ENCODE peak calls at places on chromosomes 4 and X, in six cellular contexts. One of them, this sample, is unnamed.
A peak's percentile ranks its signal among the peaks of the same experiment; 100 is the strongest.

GRCh38 chrX:47644557-47645091 is 5.7 kb downstream of the ELK1 start:
- DNase-seq in uterus: no peak
- DNase-seq in sigmoid colon: no peak
- DNase-seq in adrenal gland: no peak
- DNase-seq in esophagus muscularis mucosa: no peak
- DNase-seq in HCT116: no peak
- DNase-seq in this sample: no peak

GRCh38 chrX:56314334-56314733 is 82.2 kb downstream of the KLF8 start:
- DNase-seq in esophagus muscularis mucosa: no peak
- DNase-seq in uterus: no peak
- DNase-seq in sigmoid colon: no peak
- DNase-seq in adrenal gland: no peak
- DNase-seq in HCT116: no peak
- DNase-seq in this sample: no peak

GRCh38 chr4:101238706-101239105 is 108.6 kb downstream of the PPP3CA start:
- DNase-seq in adrenal gland: no peak
- DNase-seq in uterus: no peak
- DNase-seq in esophagus muscularis mucosa: no peak
- DNase-seq in sigmoid colon: no peak
- DNase-seq in HCT116: no peak
- DNase-seq in this sample: no peak

GRCh38 chr4:106238819-106239420 is 77.1 kb downstream of the TBCK start:
- DNase-seq in HCT116: peak; percentile 27
- DNase-seq in adrenal gland: peak; percentile 44
- DNase-seq in uterus: no peak
- DNase-seq in sigmoid colon: no peak
- DNase-seq in esophagus muscularis mucosa: no peak
- DNase-seq in this sample: no peak

GRCh38 chrX:39950035-39950688 is 147.6 kb downstream of the BCOR start:
- DNase-seq in sigmoid colon: no peak
- DNase-seq in uterus: no peak
- DNase-seq in adrenal gland: no peak
- DNase-seq in HCT116: no peak
- DNase-seq in esophagus muscularis mucosa: no peak
- DNase-seq in this sample: no peak

GRCh38 chr4:6854098-6854744 is 55.4 kb upstream of the TBC1D14 start:
- DNase-seq in adrenal gland: no peak
- DNase-seq in uterus: no peak
- DNase-seq in esophagus muscularis mucosa: no peak
- DNase-seq in HCT116: no peak
- DNase-seq in sigmoid colon: no peak
- DNase-seq in this sample: no peak

GRCh38 chr4:101393256-101393655 is 45.9 kb upstream of the PPP3CA start:
- DNase-seq in esophagus muscularis mucosa: no peak
- DNase-seq in uterus: no peak
- DNase-seq in sigmoid colon: no peak
- DNase-seq in adrenal gland: peak; percentile 64
- DNase-seq in HCT116: peak; percentile 81
- DNase-seq in this sample: peak; percentile 54

GRCh38 chrX:119237526-119238035 is 1.5 kb downstream of the PGRMC1 start:
- DNase-seq in adrenal gland: no peak
- DNase-seq in HCT116: no peak
- DNase-seq in uterus: no peak
- DNase-seq in esophagus muscularis mucosa: no peak
- DNase-seq in sigmoid colon: no peak
- DNase-seq in this sample: no peak

GRCh38 chrX:124341361-124342132 is 4.8 kb upstream of the SH2D1A start:
- DNase-seq in HCT116: no peak
- DNase-seq in uterus: no peak
- DNase-seq in esophagus muscularis mucosa: no peak
- DNase-seq in adrenal gland: no peak
- DNase-seq in sigmoid colon: no peak
- DNase-seq in this sample: no peak

GRCh38 chr4:160129439-160129838 is 1026.6 kb downstream of the RAPGEF2 start:
- DNase-seq in HCT116: peak; percentile 18
- DNase-seq in adrenal gland: no peak
- DNase-seq in sigmoid colon: no peak
- DNase-seq in esophagus muscularis mucosa: no peak
- DNase-seq in uterus: no peak
- DNase-seq in this sample: no peak

GRCh38 chrX:103780701-103781402 is 4.2 kb downstream of the PLP1 start:
- DNase-seq in esophagus muscularis mucosa: no peak
- DNase-seq in sigmoid colon: no peak
- DNase-seq in uterus: no peak
- DNase-seq in adrenal gland: no peak
- DNase-seq in HCT116: no peak
- DNase-seq in this sample: no peak
- TF ChIP-seq POLR2A in esophagus muscularis mucosa: no peak
- TF ChIP-seq POLR2A in sigmoid colon: no peak
- TF ChIP-seq POLR2A in uterus: no peak
- TF ChIP-seq POLR2A in adrenal gland: no peak
- TF ChIP-seq POLR2A in HCT116: no peak
- TF ChIP-seq POLR2A in this sample: no peak

DNA sequence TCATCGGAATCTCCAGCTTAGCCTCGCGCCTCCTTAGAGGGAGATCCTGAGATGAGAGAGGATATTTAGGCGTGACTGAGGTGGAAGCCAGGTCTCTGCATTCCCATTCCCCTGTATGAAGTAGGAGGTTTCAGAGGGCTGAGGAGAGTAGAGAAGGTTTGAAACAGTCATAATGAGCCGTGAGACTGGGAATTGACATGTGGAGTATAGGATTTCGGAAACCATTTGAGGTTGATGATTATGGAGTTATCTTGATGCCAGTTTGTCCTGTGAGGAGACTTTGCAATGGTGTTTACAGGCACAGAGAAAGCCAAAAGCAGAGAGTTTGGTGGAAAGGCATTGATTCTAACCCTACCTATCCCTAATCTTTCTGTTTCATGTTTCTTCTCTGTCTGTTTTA is 2.0 kb downstream of the CHST7 start:
- DNase-seq in esophagus muscularis mucosa: no peak
- DNase-seq in HCT116: no peak
- DNase-seq in uterus: no peak
- DNase-seq in adrenal gland: no peak
- DNase-seq in sigmoid colon: no peak
- DNase-seq in this sample: no peak
- H3K4me1 ChIP-seq in esophagus muscularis mucosa: peaks cover 7% of the 10 kb centered on the region
- H3K4me1 ChIP-seq in HCT116: peaks cover 8% of the 10 kb centered on the region
- H3K4me1 ChIP-seq in uterus: no peaks in the 10 kb centered on the region
- H3K4me1 ChIP-seq in adrenal gland: peaks cover 4% of the 10 kb centered on the region
- H3K4me1 ChIP-seq in sigmoid colon: peaks cover 11% of the 10 kb centered on the region
- H3K4me1 ChIP-seq in this sample: peaks cover 5% of the 10 kb centered on the region

GRCh38 chrX:100636321-100636991 is at the start of gene TSPAN6:
- DNase-seq in esophagus muscularis mucosa: peak; percentile 92
- DNase-seq in HCT116: peak; percentile 81
- DNase-seq in uterus: peak; percentile 83
- DNase-seq in adrenal gland: peak; percentile 88
- DNase-seq in sigmoid colon: peak; percentile 84
- DNase-seq in this sample: peak; percentile 79
- TF ChIP-seq CTCF in esophagus muscularis mucosa: peak; percentile 51
- TF ChIP-seq CTCF in HCT116: peak; percentile 58
- TF ChIP-seq CTCF in uterus: peak; percentile 45
- TF ChIP-seq CTCF in adrenal gland: peak; percentile 40
- TF ChIP-seq CTCF in sigmoid colon: no peak
- TF ChIP-seq CTCF in this sample: peak; percentile 37

DNA sequence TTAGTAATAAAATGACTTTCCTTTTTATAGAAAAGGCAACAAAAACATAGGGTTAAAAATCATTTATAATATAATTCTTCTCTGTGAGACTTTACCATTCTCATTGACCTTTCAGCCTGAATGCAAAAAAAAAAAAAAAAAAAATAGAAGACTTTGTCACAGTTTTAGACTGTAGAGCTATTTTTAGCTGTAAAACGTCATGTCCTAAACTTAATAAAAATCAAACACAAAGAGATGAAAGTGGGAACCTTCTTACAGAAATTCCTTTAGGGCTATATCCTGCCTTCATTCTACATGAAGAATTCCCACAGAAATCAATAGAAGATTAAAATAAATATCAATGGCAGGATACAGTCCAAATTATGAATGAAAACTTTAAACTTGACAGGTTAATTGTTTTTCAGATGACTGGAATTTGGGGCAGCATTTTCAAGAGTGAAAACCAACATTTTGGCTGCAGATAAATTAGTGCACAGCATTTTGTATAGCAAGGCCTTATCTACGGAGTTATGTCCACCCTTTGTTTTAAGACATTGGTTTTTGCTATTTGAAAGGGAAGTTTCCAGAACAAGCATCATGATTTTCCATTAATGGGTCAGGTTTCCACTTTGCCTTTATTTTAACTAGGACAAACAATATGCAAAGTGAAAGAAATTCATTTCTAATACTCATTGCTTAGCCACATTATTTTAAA is 219.5 kb downstream of the SPCS3 start:
- DNase-seq in adrenal gland: no peak
- DNase-seq in esophagus muscularis mucosa: no peak
- DNase-seq in HCT116: no peak
- DNase-seq in sigmoid colon: no peak
- DNase-seq in uterus: no peak
- DNase-seq in this sample: no peak
- TF ChIP-seq POLR2A in adrenal gland: no peak
- TF ChIP-seq POLR2A in esophagus muscularis mucosa: no peak
- TF ChIP-seq POLR2A in HCT116: no peak
- TF ChIP-seq POLR2A in sigmoid colon: no peak
- TF ChIP-seq POLR2A in uterus: no peak
- TF ChIP-seq POLR2A in this sample: no peak

GRCh38 chrX:101550362-101550761 is at the start of gene ARMCX1:
- DNase-seq in uterus: peak; percentile 71
- DNase-seq in sigmoid colon: peak; percentile 90
- DNase-seq in HCT116: no peak
- DNase-seq in esophagus muscularis mucosa: peak; percentile 92
- DNase-seq in adrenal gland: peak; percentile 89
- DNase-seq in this sample: peak; percentile 55
- H3K4me1 ChIP-seq in uterus: no peaks in the 10 kb centered on the region
- H3K4me1 ChIP-seq in sigmoid colon: peaks cover 9% of the 10 kb centered on the region
- H3K4me1 ChIP-seq in HCT116: no peaks in the 10 kb centered on the region
- H3K4me1 ChIP-seq in esophagus muscularis mucosa: no peaks in the 10 kb centered on the region
- H3K4me1 ChIP-seq in adrenal gland: no peaks in the 10 kb centered on the region
- H3K4me1 ChIP-seq in this sample: no peaks in the 10 kb centered on the region

GRCh38 chr4:139556735-139557505 is 901 bp upstream of the SETD7 start:
- DNase-seq in esophagus muscularis mucosa: no peak
- DNase-seq in HCT116: no peak
- DNase-seq in uterus: peak; percentile 37
- DNase-seq in adrenal gland: peak; percentile 83
- DNase-seq in sigmoid colon: peak; percentile 79
- DNase-seq in this sample: peak; percentile 69
- TF ChIP-seq CTCF in esophagus muscularis mucosa: no peak
- TF ChIP-seq CTCF in HCT116: no peak
- TF ChIP-seq CTCF in uterus: peak; percentile 8
- TF ChIP-seq CTCF in adrenal gland: no peak
- TF ChIP-seq CTCF in sigmoid colon: no peak
- TF ChIP-seq CTCF in this sample: no peak

GRCh38 chr4:39450618-39451017 is 8.1 kb downstream of the RPL9 start:
- DNase-seq in esophagus muscularis mucosa: no peak
- DNase-seq in sigmoid colon: no peak
- DNase-seq in adrenal gland: no peak
- DNase-seq in uterus: no peak
- DNase-seq in HCT116: no peak
- DNase-seq in this sample: no peak

GRCh38 chr4:39451423-39452023 is 7.2 kb downstream of the RPL9 start:
- DNase-seq in uterus: no peak
- DNase-seq in sigmoid colon: no peak
- DNase-seq in esophagus muscularis mucosa: no peak
- DNase-seq in adrenal gland: no peak
- DNase-seq in HCT116: no peak
- DNase-seq in this sample: no peak

GRCh38 chr4:39442910-39443480 is 15.7 kb downstream of the RPL9 start:
- DNase-seq in uterus: no peak
- DNase-seq in HCT116: no peak
- DNase-seq in esophagus muscularis mucosa: no peak
- DNase-seq in sigmoid colon: no peak
- DNase-seq in adrenal gland: no peak
- DNase-seq in this sample: no peak

GRCh38 chr4:39446483-39446841 is 12.3 kb downstream of the RPL9 start:
- DNase-seq in HCT116: no peak
- DNase-seq in uterus: no peak
- DNase-seq in esophagus muscularis mucosa: no peak
- DNase-seq in adrenal gland: no peak
- DNase-seq in sigmoid colon: no peak
- DNase-seq in this sample: no peak

GRCh38 chr4:39446842-39447573 is 11.7 kb downstream of the RPL9 start:
- DNase-seq in adrenal gland: peak; percentile 84
- DNase-seq in HCT116: no peak
- DNase-seq in uterus: peak; percentile 29
- DNase-seq in sigmoid colon: peak; percentile 87
- DNase-seq in esophagus muscularis mucosa: no peak
- DNase-seq in this sample: peak; percentile 77
- TF ChIP-seq POLR2A in adrenal gland: peak; percentile 23
- TF ChIP-seq POLR2A in HCT116: no peak
- TF ChIP-seq POLR2A in uterus: no peak
- TF ChIP-seq POLR2A in sigmoid colon: no peak
- TF ChIP-seq POLR2A in esophagus muscularis mucosa: no peak
- TF ChIP-seq POLR2A in this sample: no peak

GRCh38 chrX:71612256-71612655 is 6.1 kb downstream of the CXCR3 start:
- DNase-seq in sigmoid colon: peak; percentile 25
- DNase-seq in uterus: no peak
- DNase-seq in HCT116: no peak
- DNase-seq in adrenal gland: peak; percentile 60
- DNase-seq in esophagus muscularis mucosa: no peak
- DNase-seq in this sample: no peak
- H3K4me1 ChIP-seq in sigmoid colon: no peaks in the 10 kb centered on the region
- H3K4me1 ChIP-seq in uterus: no peaks in the 10 kb centered on the region
- H3K4me1 ChIP-seq in HCT116: no peaks in the 10 kb centered on the region
- H3K4me1 ChIP-seq in adrenal gland: no peaks in the 10 kb centered on the region
- H3K4me1 ChIP-seq in esophagus muscularis mucosa: no peaks in the 10 kb centered on the region
- H3K4me1 ChIP-seq in this sample: no peaks in the 10 kb centered on the region

This sample was measured in thyroid gland.